ENCODE peak calls at places on chromosome 13, in four cellular contexts. N is GM23248, H is K562, S is mesenchymal stem cell. T is an unnamed sample. For H3K4me1, the result is how much of the 10 kb centered on the place peaks cover.

GRCh38 chr13:29435125-29435911 is 160.2 kb downstream of the SLC7A1 start:
- DNase-seq in N (peak), S (peak), H (no peak), T (no peak)

GRCh38 chr13:64314286-64314685 is 2898.6 kb upstream of the PCDH20 start:
- DNase-seq in N (no peak), S (peak), H (no peak), T (no peak)

GRCh38 chr13:36417328-36417727 is 15.0 kb upstream of the CCNA1 start:
- DNase-seq in N (no peak), S (no peak), H (no peak), T (no peak)

GRCh38 chr13:81760316-81760715 is 1419.4 kb upstream of the SPRY2 start:
- DNase-seq in S (no peak), H (no peak), N (no peak), T (no peak)

GRCh38 chr13:31913459-31913858 is 118.1 kb upstream of the FRY start:
- DNase-seq in H (no peak), N (peak), S (peak), T (no peak)

GRCh38 chr13:28181413-28181812 is 43.1 kb downstream of the PAN3 start:
- DNase-seq in H (no peak), S (peak), N (peak), T (no peak)

GRCh38 chr13:72960541-72960940 is 98.3 kb upstream of the KLF5 start:
- DNase-seq in N (no peak), S (no peak), H (no peak), T (no peak)

GRCh38 chr13:35882722-35883497 is 248.3 kb downstream of the DCLK1 start:
- DNase-seq in S (peak), N (no peak), H (no peak), T (no peak)

GRCh38 chr13:99908129-99908805 is 63.3 kb downstream of the ZIC5 start:
- DNase-seq in N (no peak), S (no peak), H (no peak), T (no peak)

GRCh38 chr13:50140153-50140552 is 124.9 kb downstream of the KCNRG start:
- DNase-seq in N (peak), S (no peak), H (no peak), T (no peak)

GRCh38 chr13:50144473-50145160 is 129.4 kb downstream of the KCNRG start:
- DNase-seq in H (no peak), N (peak), S (peak), T (no peak)

GRCh38 chr13:50136678-50137077 is 121.4 kb downstream of the KCNRG start:
- DNase-seq in H (no peak), N (no peak), S (no peak), T (no peak)

GRCh38 chr13:50140742-50141659 is 125.8 kb downstream of the KCNRG start:
- DNase-seq in N (peak), S (no peak), H (no peak), T (no peak)

GRCh38 chr13:50141660-50142010 is 126.4 kb downstream of the KCNRG start:
- DNase-seq in H (no peak), S (no peak), N (no peak), T (no peak)
- H3K4me2 ChIP-seq in H (no peak), S (no peak), N (no peak), T (no peak)

DNA sequence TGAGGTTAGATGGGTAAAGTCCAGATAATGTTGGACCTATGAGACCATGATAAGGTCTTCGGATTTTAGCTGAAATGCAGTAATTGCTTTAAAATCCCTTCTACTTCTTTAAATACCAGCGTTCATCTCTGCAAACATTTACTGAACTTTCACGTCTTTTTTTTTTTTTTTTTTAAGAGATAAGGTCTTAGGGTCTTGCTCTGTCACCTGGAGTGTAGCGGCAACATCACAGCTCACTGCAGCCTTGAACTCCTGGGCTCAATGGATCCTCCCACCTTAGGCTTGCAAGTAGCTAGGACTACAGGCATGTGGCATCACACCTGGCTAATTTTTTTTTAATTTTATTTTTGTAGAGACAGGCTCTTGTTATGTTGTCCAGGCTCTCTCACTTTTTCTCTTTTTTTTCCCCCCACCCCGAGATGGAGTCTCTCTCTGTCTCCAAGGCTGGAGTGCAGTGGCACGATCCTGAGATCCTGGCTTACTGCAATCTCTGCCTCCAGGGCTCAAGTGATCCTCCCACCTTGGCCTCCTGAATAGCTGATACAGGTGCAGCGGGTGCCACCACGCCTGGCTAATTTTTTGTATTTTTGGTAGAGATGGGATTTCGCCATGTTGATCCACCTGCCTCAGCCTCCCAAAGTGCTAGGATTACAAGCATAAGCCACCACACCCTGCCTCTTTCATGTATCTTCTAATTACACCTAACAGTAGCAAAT is 4.2 kb upstream of the WBP4 start:
- DNase-seq in S (no peak), N (no peak), H (peak), T (peak)
- H3K9ac ChIP-seq in S (no peak), N (no peak), H (peak), T (no peak)

DNA sequence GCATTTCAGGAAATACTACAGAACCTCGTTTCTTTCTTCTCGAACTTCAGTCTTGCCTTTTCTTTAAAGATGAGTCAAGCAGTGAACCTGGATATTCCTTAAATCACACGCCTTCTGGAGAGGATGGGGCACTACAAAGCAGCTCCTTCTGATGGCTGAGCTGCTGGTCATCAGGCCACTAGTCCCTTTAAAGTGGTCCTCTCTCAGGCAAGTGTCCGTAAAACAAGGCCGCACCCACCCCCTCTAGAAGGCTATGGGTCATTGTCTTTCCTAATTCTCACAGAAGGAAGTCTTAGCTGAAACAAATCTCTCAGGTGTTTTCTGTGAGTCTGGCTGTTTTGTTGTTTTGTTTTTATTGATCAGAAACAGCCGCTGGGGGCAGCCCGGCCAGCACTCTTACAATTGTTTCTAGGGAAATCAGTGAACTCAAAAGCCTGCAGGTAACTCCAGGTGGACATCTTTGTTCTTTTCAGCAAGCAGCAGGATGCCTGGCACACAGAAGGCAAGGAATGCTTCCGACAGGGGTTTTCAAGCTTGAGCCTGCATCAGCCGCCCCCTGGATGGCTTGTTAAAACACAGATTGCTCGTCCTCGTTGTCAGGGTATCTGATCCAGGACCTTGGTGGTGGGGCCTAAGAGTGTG is 45.4 kb downstream of the MBNL2 start:
- DNase-seq in N (no peak), S (no peak), H (no peak), T (no peak)
- H3K4me1 ChIP-seq in N (under half), S (under half), H (under half), T (under half)

GRCh38 chr13:37666036-37666435 is 67.5 kb upstream of the POSTN start:
- DNase-seq in H (no peak), N (no peak), S (peak), T (no peak)
- H3K4me2 ChIP-seq in H (no peak), N (no peak), S (no peak), T (no peak)

DNA sequence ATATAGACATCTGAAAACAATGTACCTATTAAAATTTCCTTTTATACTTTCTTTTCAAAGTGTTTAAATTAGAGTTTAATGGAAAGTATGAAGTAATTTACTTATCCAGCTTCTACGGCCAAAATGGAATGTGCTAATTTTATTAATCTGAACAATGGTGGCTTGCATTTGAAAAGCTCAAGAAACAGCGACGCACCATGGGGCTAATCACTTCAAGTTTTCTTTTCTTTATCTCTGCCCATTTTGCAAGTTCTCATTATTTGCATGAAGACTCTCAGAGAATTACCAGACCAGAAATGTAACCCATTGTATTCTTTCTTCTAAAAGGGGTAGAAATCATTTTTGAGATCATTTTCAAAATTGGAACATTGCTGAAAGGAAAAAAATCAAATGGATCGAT is 204.0 kb upstream of the STARD13 start:
- DNase-seq in S (no peak), H (no peak), N (no peak), T (no peak)
- H3K9ac ChIP-seq in S (no peak), H (no peak), N (no peak), T (no peak)

T was measured in Karpas-422.